ENCODE peak calls at places on chromosomes 12 and 14, in ten cellular contexts. One of them, this sample, is unnamed.

GRCh38 chr12:52715416-52715815 is 12.1 kb upstream of the KRT77 start:
- DNase-seq in NCI-H1694: no peak
- DNase-seq in esophagus muscularis mucosa: no peak
- DNase-seq in NCI-H774: peak
- DNase-seq in DND-41: no peak
- DNase-seq in hepatocyte: no peak
- DNase-seq in activated CD4-positive, alpha-beta T cell treated with anti-CD3 and anti-CD28 coated beads, Interleukin-2, amount 50 U/mL, for 4 hours: no peak
- DNase-seq in AG09319: no peak
- DNase-seq in HS-5: no peak
- DNase-seq in heart right ventricle: no peak
- DNase-seq in this sample: no peak

GRCh38 chr14:59343585-59343984 is 121.6 kb downstream of the GPR135 start:
- DNase-seq in NCI-H1694: peak
- DNase-seq in esophagus muscularis mucosa: no peak
- DNase-seq in NCI-H774: no peak
- DNase-seq in DND-41: no peak
- DNase-seq in hepatocyte: no peak
- DNase-seq in activated CD4-positive, alpha-beta T cell treated with anti-CD3 and anti-CD28 coated beads, Interleukin-2, amount 50 U/mL, for 4 hours: no peak
- DNase-seq in AG09319: no peak
- DNase-seq in HS-5: no peak
- DNase-seq in heart right ventricle: peak
- DNase-seq in this sample: no peak

GRCh38 chr12:75438052-75438754 is 42.4 kb upstream of the GLIPR1 start:
- DNase-seq in NCI-H1694: no peak
- DNase-seq in esophagus muscularis mucosa: no peak
- DNase-seq in NCI-H774: no peak
- DNase-seq in DND-41: peak
- DNase-seq in hepatocyte: no peak
- DNase-seq in activated CD4-positive, alpha-beta T cell treated with anti-CD3 and anti-CD28 coated beads, Interleukin-2, amount 50 U/mL, for 4 hours: no peak
- DNase-seq in AG09319: no peak
- DNase-seq in HS-5: no peak
- DNase-seq in heart right ventricle: no peak
- DNase-seq in this sample: no peak

GRCh38 chr12:131687346-131688125 is 23.4 kb upstream of the SFSWAP start:
- DNase-seq in NCI-H1694: no peak
- DNase-seq in esophagus muscularis mucosa: no peak
- DNase-seq in NCI-H774: no peak
- DNase-seq in DND-41: no peak
- DNase-seq in hepatocyte: no peak
- DNase-seq in activated CD4-positive, alpha-beta T cell treated with anti-CD3 and anti-CD28 coated beads, Interleukin-2, amount 50 U/mL, for 4 hours: no peak
- DNase-seq in AG09319: no peak
- DNase-seq in HS-5: no peak
- DNase-seq in heart right ventricle: no peak
- DNase-seq in this sample: no peak

GRCh38 chr14:60637490-60638452 is 11.5 kb downstream of the SIX1 start:
- DNase-seq in NCI-H1694: no peak
- DNase-seq in esophagus muscularis mucosa: no peak
- DNase-seq in NCI-H774: no peak
- DNase-seq in DND-41: no peak
- DNase-seq in hepatocyte: peak
- DNase-seq in activated CD4-positive, alpha-beta T cell treated with anti-CD3 and anti-CD28 coated beads, Interleukin-2, amount 50 U/mL, for 4 hours: no peak
- DNase-seq in AG09319: no peak
- DNase-seq in HS-5: no peak
- DNase-seq in heart right ventricle: no peak
- DNase-seq in this sample: peak

GRCh38 chr12:75196865-75197264 is 12.8 kb downstream of the KCNC2 start:
- DNase-seq in NCI-H1694: no peak
- DNase-seq in esophagus muscularis mucosa: no peak
- DNase-seq in NCI-H774: no peak
- DNase-seq in DND-41: no peak
- DNase-seq in hepatocyte: no peak
- DNase-seq in activated CD4-positive, alpha-beta T cell treated with anti-CD3 and anti-CD28 coated beads, Interleukin-2, amount 50 U/mL, for 4 hours: no peak
- DNase-seq in AG09319: no peak
- DNase-seq in HS-5: peak
- DNase-seq in heart right ventricle: no peak
- DNase-seq in this sample: no peak

GRCh38 chr12:120249875-120250795 is 15.4 kb downstream of the PXN start:
- DNase-seq in NCI-H1694: no peak
- DNase-seq in esophagus muscularis mucosa: no peak
- DNase-seq in NCI-H774: no peak
- DNase-seq in DND-41: no peak
- DNase-seq in hepatocyte: no peak
- DNase-seq in activated CD4-positive, alpha-beta T cell treated with anti-CD3 and anti-CD28 coated beads, Interleukin-2, amount 50 U/mL, for 4 hours: peak
- DNase-seq in AG09319: no peak
- DNase-seq in HS-5: no peak
- DNase-seq in heart right ventricle: peak
- DNase-seq in this sample: no peak

GRCh38 chr12:28937196-28937595 is 211.9 kb upstream of the FAR2 start:
- DNase-seq in NCI-H1694: no peak
- DNase-seq in esophagus muscularis mucosa: no peak
- DNase-seq in NCI-H774: no peak
- DNase-seq in DND-41: no peak
- DNase-seq in hepatocyte: no peak
- DNase-seq in activated CD4-positive, alpha-beta T cell treated with anti-CD3 and anti-CD28 coated beads, Interleukin-2, amount 50 U/mL, for 4 hours: no peak
- DNase-seq in AG09319: no peak
- DNase-seq in HS-5: no peak
- DNase-seq in heart right ventricle: no peak
- DNase-seq in this sample: no peak

GRCh38 chr12:89345830-89346740 is 6.2 kb downstream of the DUSP6 start:
- DNase-seq in NCI-H1694: no peak
- DNase-seq in esophagus muscularis mucosa: no peak
- DNase-seq in NCI-H774: peak
- DNase-seq in DND-41: peak
- DNase-seq in hepatocyte: no peak
- DNase-seq in activated CD4-positive, alpha-beta T cell treated with anti-CD3 and anti-CD28 coated beads, Interleukin-2, amount 50 U/mL, for 4 hours: no peak
- DNase-seq in AG09319: no peak
- DNase-seq in HS-5: peak
- DNase-seq in heart right ventricle: peak
- DNase-seq in this sample: no peak

GRCh38 chr14:95044463-95045254 is 112.7 kb downstream of the DICER1 start:
- DNase-seq in NCI-H1694: no peak
- DNase-seq in esophagus muscularis mucosa: no peak
- DNase-seq in NCI-H774: no peak
- DNase-seq in DND-41: no peak
- DNase-seq in hepatocyte: no peak
- DNase-seq in activated CD4-positive, alpha-beta T cell treated with anti-CD3 and anti-CD28 coated beads, Interleukin-2, amount 50 U/mL, for 4 hours: no peak
- DNase-seq in AG09319: no peak
- DNase-seq in HS-5: no peak
- DNase-seq in heart right ventricle: no peak
- DNase-seq in this sample: no peak

GRCh38 chr14:61611880-61612630 is 83.3 kb upstream of the HIF1A start:
- DNase-seq in NCI-H1694: no peak
- DNase-seq in esophagus muscularis mucosa: no peak
- DNase-seq in NCI-H774: no peak
- DNase-seq in DND-41: no peak
- DNase-seq in hepatocyte: no peak
- DNase-seq in activated CD4-positive, alpha-beta T cell treated with anti-CD3 and anti-CD28 coated beads, Interleukin-2, amount 50 U/mL, for 4 hours: no peak
- DNase-seq in AG09319: no peak
- DNase-seq in HS-5: no peak
- DNase-seq in heart right ventricle: no peak
- DNase-seq in this sample: no peak

GRCh38 chr14:61178226-61179060 is 102.7 kb downstream of the TMEM30B start:
- DNase-seq in NCI-H1694: no peak
- DNase-seq in esophagus muscularis mucosa: peak
- DNase-seq in NCI-H774: no peak
- DNase-seq in DND-41: no peak
- DNase-seq in hepatocyte: peak
- DNase-seq in activated CD4-positive, alpha-beta T cell treated with anti-CD3 and anti-CD28 coated beads, Interleukin-2, amount 50 U/mL, for 4 hours: peak
- DNase-seq in AG09319: peak
- DNase-seq in HS-5: peak
- DNase-seq in heart right ventricle: no peak
- DNase-seq in this sample: no peak

GRCh38 chr12:48000878-48001321 is 3.4 kb downstream of the COL2A1 start:
- DNase-seq in NCI-H1694: peak
- DNase-seq in esophagus muscularis mucosa: no peak
- DNase-seq in NCI-H774: no peak
- DNase-seq in DND-41: no peak
- DNase-seq in hepatocyte: peak
- DNase-seq in activated CD4-positive, alpha-beta T cell treated with anti-CD3 and anti-CD28 coated beads, Interleukin-2, amount 50 U/mL, for 4 hours: no peak
- DNase-seq in AG09319: no peak
- DNase-seq in HS-5: no peak
- DNase-seq in heart right ventricle: no peak
- DNase-seq in this sample: no peak

GRCh38 chr12:28710882-28711281 is 438.2 kb upstream of the FAR2 start:
- DNase-seq in NCI-H1694: no peak
- DNase-seq in esophagus muscularis mucosa: no peak
- DNase-seq in NCI-H774: no peak
- DNase-seq in DND-41: no peak
- DNase-seq in hepatocyte: no peak
- DNase-seq in activated CD4-positive, alpha-beta T cell treated with anti-CD3 and anti-CD28 coated beads, Interleukin-2, amount 50 U/mL, for 4 hours: no peak
- DNase-seq in AG09319: peak
- DNase-seq in HS-5: peak
- DNase-seq in heart right ventricle: no peak
- DNase-seq in this sample: no peak

GRCh38 chr12:4027412-4027811 is 154.2 kb upstream of the PARP11 start:
- DNase-seq in NCI-H1694: no peak
- DNase-seq in esophagus muscularis mucosa: no peak
- DNase-seq in NCI-H774: no peak
- DNase-seq in DND-41: peak
- DNase-seq in hepatocyte: peak
- DNase-seq in activated CD4-positive, alpha-beta T cell treated with anti-CD3 and anti-CD28 coated beads, Interleukin-2, amount 50 U/mL, for 4 hours: peak
- DNase-seq in AG09319: no peak
- DNase-seq in HS-5: no peak
- DNase-seq in heart right ventricle: no peak
- DNase-seq in this sample: no peak

GRCh38 chr14:91845652-91846051 is 21.7 kb downstream of the TC2N start:
- DNase-seq in NCI-H1694: no peak
- DNase-seq in esophagus muscularis mucosa: peak
- DNase-seq in NCI-H774: no peak
- DNase-seq in DND-41: no peak
- DNase-seq in hepatocyte: no peak
- DNase-seq in activated CD4-positive, alpha-beta T cell treated with anti-CD3 and anti-CD28 coated beads, Interleukin-2, amount 50 U/mL, for 4 hours: no peak
- DNase-seq in AG09319: no peak
- DNase-seq in HS-5: no peak
- DNase-seq in heart right ventricle: no peak
- DNase-seq in this sample: no peak

GRCh38 chr12:68727776-68728175 is 18.2 kb upstream of the SLC35E3 start:
- DNase-seq in NCI-H1694: no peak
- DNase-seq in esophagus muscularis mucosa: no peak
- DNase-seq in NCI-H774: no peak
- DNase-seq in DND-41: no peak
- DNase-seq in hepatocyte: no peak
- DNase-seq in activated CD4-positive, alpha-beta T cell treated with anti-CD3 and anti-CD28 coated beads, Interleukin-2, amount 50 U/mL, for 4 hours: no peak
- DNase-seq in AG09319: no peak
- DNase-seq in HS-5: no peak
- DNase-seq in heart right ventricle: no peak
- DNase-seq in this sample: no peak

GRCh38 chr14:50846171-50846880 is 15.4 kb upstream of the NIN start:
- DNase-seq in NCI-H1694: no peak
- DNase-seq in esophagus muscularis mucosa: no peak
- DNase-seq in NCI-H774: no peak
- DNase-seq in DND-41: no peak
- DNase-seq in hepatocyte: peak
- DNase-seq in activated CD4-positive, alpha-beta T cell treated with anti-CD3 and anti-CD28 coated beads, Interleukin-2, amount 50 U/mL, for 4 hours: no peak
- DNase-seq in AG09319: no peak
- DNase-seq in HS-5: peak
- DNase-seq in heart right ventricle: no peak
- DNase-seq in this sample: no peak

GRCh38 chr12:5904969-5905368 is 40.1 kb downstream of the ANO2 start:
- DNase-seq in NCI-H1694: no peak
- DNase-seq in esophagus muscularis mucosa: peak
- DNase-seq in NCI-H774: no peak
- DNase-seq in DND-41: no peak
- DNase-seq in hepatocyte: no peak
- DNase-seq in activated CD4-positive, alpha-beta T cell treated with anti-CD3 and anti-CD28 coated beads, Interleukin-2, amount 50 U/mL, for 4 hours: no peak
- DNase-seq in AG09319: no peak
- DNase-seq in HS-5: no peak
- DNase-seq in heart right ventricle: no peak
- DNase-seq in this sample: no peak

GRCh38 chr12:131057211-131057721 is 103.6 kb downstream of the ADGRD1 start:
- DNase-seq in NCI-H1694: no peak
- DNase-seq in esophagus muscularis mucosa: no peak
- DNase-seq in NCI-H774: no peak
- DNase-seq in DND-41: no peak
- DNase-seq in hepatocyte: no peak
- DNase-seq in activated CD4-positive, alpha-beta T cell treated with anti-CD3 and anti-CD28 coated beads, Interleukin-2, amount 50 U/mL, for 4 hours: no peak
- DNase-seq in AG09319: no peak
- DNase-seq in HS-5: no peak
- DNase-seq in heart right ventricle: peak
- DNase-seq in this sample: no peak

GRCh38 chr14:98120831-98121464 is 1151.0 kb downstream of the BCL11B start:
- DNase-seq in NCI-H1694: no peak
- DNase-seq in esophagus muscularis mucosa: peak
- DNase-seq in NCI-H774: no peak
- DNase-seq in DND-41: no peak
- DNase-seq in hepatocyte: no peak
- DNase-seq in activated CD4-positive, alpha-beta T cell treated with anti-CD3 and anti-CD28 coated beads, Interleukin-2, amount 50 U/mL, for 4 hours: no peak
- DNase-seq in AG09319: no peak
- DNase-seq in HS-5: no peak
- DNase-seq in heart right ventricle: no peak
- DNase-seq in this sample: no peak

GRCh38 chr14:101397206-101397605 is 164.1 kb upstream of the DIO3 start:
- DNase-seq in NCI-H1694: no peak
- DNase-seq in esophagus muscularis mucosa: no peak
- DNase-seq in NCI-H774: no peak
- DNase-seq in DND-41: no peak
- DNase-seq in hepatocyte: no peak
- DNase-seq in activated CD4-positive, alpha-beta T cell treated with anti-CD3 and anti-CD28 coated beads, Interleukin-2, amount 50 U/mL, for 4 hours: no peak
- DNase-seq in AG09319: no peak
- DNase-seq in HS-5: no peak
- DNase-seq in heart right ventricle: no peak
- DNase-seq in this sample: no peak

GRCh38 chr14:89288114-89288513 is 128.9 kb downstream of the FOXN3 start:
- DNase-seq in NCI-H1694: no peak
- DNase-seq in esophagus muscularis mucosa: no peak
- DNase-seq in NCI-H774: no peak
- DNase-seq in DND-41: no peak
- DNase-seq in hepatocyte: no peak
- DNase-seq in activated CD4-positive, alpha-beta T cell treated with anti-CD3 and anti-CD28 coated beads, Interleukin-2, amount 50 U/mL, for 4 hours: no peak
- DNase-seq in AG09319: no peak
- DNase-seq in HS-5: no peak
- DNase-seq in heart right ventricle: no peak
- DNase-seq in this sample: no peak

GRCh38 chr14:68729556-68729955 is 63.3 kb downstream of the ZFP36L1 start:
- DNase-seq in NCI-H1694: no peak
- DNase-seq in esophagus muscularis mucosa: no peak
- DNase-seq in NCI-H774: no peak
- DNase-seq in DND-41: no peak
- DNase-seq in hepatocyte: no peak
- DNase-seq in activated CD4-positive, alpha-beta T cell treated with anti-CD3 and anti-CD28 coated beads, Interleukin-2, amount 50 U/mL, for 4 hours: no peak
- DNase-seq in AG09319: no peak
- DNase-seq in HS-5: no peak
- DNase-seq in heart right ventricle: no peak
- DNase-seq in this sample: no peak

GRCh38 chr12:57934804-57935203 is 6.6 kb upstream of the ATP23 start:
- DNase-seq in NCI-H1694: no peak
- DNase-seq in esophagus muscularis mucosa: no peak
- DNase-seq in NCI-H774: no peak
- DNase-seq in DND-41: no peak
- DNase-seq in hepatocyte: no peak
- DNase-seq in activated CD4-positive, alpha-beta T cell treated with anti-CD3 and anti-CD28 coated beads, Interleukin-2, amount 50 U/mL, for 4 hours: no peak
- DNase-seq in AG09319: no peak
- DNase-seq in HS-5: no peak
- DNase-seq in heart right ventricle: no peak
- DNase-seq in this sample: no peak

GRCh38 chr12:109717390-109718357 is 4.0 kb downstream of the FAM222A start:
- DNase-seq in NCI-H1694: no peak
- DNase-seq in esophagus muscularis mucosa: no peak
- DNase-seq in NCI-H774: no peak
- DNase-seq in DND-41: no peak
- DNase-seq in hepatocyte: no peak
- DNase-seq in activated CD4-positive, alpha-beta T cell treated with anti-CD3 and anti-CD28 coated beads, Interleukin-2, amount 50 U/mL, for 4 hours: no peak
- DNase-seq in AG09319: no peak
- DNase-seq in HS-5: no peak
- DNase-seq in heart right ventricle: no peak
- DNase-seq in this sample: no peak

GRCh38 chr12:80120994-80121393 is 21.7 kb downstream of the OTOGL start:
- DNase-seq in NCI-H1694: no peak
- DNase-seq in esophagus muscularis mucosa: no peak
- DNase-seq in NCI-H774: no peak
- DNase-seq in DND-41: no peak
- DNase-seq in hepatocyte: no peak
- DNase-seq in activated CD4-positive, alpha-beta T cell treated with anti-CD3 and anti-CD28 coated beads, Interleukin-2, amount 50 U/mL, for 4 hours: no peak
- DNase-seq in AG09319: no peak
- DNase-seq in HS-5: no peak
- DNase-seq in heart right ventricle: no peak
- DNase-seq in this sample: no peak